ENCODE peak calls at places on chromosomes 2 and 18, in eight cellular contexts. One of them, this sample, is unnamed.

GRCh38 chr2:133768261-133769021 is 200.2 kb upstream of the NCKAP5 start:
- DNase-seq in cardiac muscle cell: no peak
- DNase-seq in activated effector memory CD4-positive, alpha-beta T cell treated with anti-CD3 and anti-CD28 coated beads, Interleukin-2, amount 50 U/mL, for 16 hours: no peak
- DNase-seq in NCI-H2029 treated with DMSO at 0.1 percent for 48 hours: no peak
- DNase-seq in AG09319: no peak
- DNase-seq in suprapubic skin: no peak
- DNase-seq in BJ: no peak
- DNase-seq in H4: no peak
- DNase-seq in this sample: no peak

GRCh38 chr2:17763641-17764333 is 9.8 kb downstream of the GEN1 start:
- DNase-seq in cardiac muscle cell: no peak
- DNase-seq in activated effector memory CD4-positive, alpha-beta T cell treated with anti-CD3 and anti-CD28 coated beads, Interleukin-2, amount 50 U/mL, for 16 hours: no peak
- DNase-seq in NCI-H2029 treated with DMSO at 0.1 percent for 48 hours: no peak
- DNase-seq in AG09319: no peak
- DNase-seq in suprapubic skin: no peak
- DNase-seq in BJ: no peak
- DNase-seq in H4: no peak
- DNase-seq in this sample: no peak

GRCh38 chr18:55251186-55251995 is 292.1 kb upstream of the CCDC68 start:
- DNase-seq in cardiac muscle cell: peak
- DNase-seq in activated effector memory CD4-positive, alpha-beta T cell treated with anti-CD3 and anti-CD28 coated beads, Interleukin-2, amount 50 U/mL, for 16 hours: no peak
- DNase-seq in NCI-H2029 treated with DMSO at 0.1 percent for 48 hours: no peak
- DNase-seq in AG09319: no peak
- DNase-seq in suprapubic skin: no peak
- DNase-seq in BJ: no peak
- DNase-seq in H4: no peak
- DNase-seq in this sample: no peak

GRCh38 chr18:22558945-22559385 is 141.2 kb upstream of the CTAGE1 start:
- DNase-seq in cardiac muscle cell: peak
- DNase-seq in activated effector memory CD4-positive, alpha-beta T cell treated with anti-CD3 and anti-CD28 coated beads, Interleukin-2, amount 50 U/mL, for 16 hours: no peak
- DNase-seq in NCI-H2029 treated with DMSO at 0.1 percent for 48 hours: no peak
- DNase-seq in AG09319: no peak
- DNase-seq in suprapubic skin: no peak
- DNase-seq in BJ: no peak
- DNase-seq in H4: peak
- DNase-seq in this sample: no peak

GRCh38 chr2:223123859-223124610 is 72.0 kb downstream of the KCNE4 start:
- DNase-seq in cardiac muscle cell: peak
- DNase-seq in activated effector memory CD4-positive, alpha-beta T cell treated with anti-CD3 and anti-CD28 coated beads, Interleukin-2, amount 50 U/mL, for 16 hours: no peak
- DNase-seq in NCI-H2029 treated with DMSO at 0.1 percent for 48 hours: no peak
- DNase-seq in AG09319: no peak
- DNase-seq in suprapubic skin: no peak
- DNase-seq in BJ: peak
- DNase-seq in H4: no peak
- DNase-seq in this sample: no peak

GRCh38 chr2:226669249-226669648 is 130.4 kb downstream of the IRS1 start:
- DNase-seq in cardiac muscle cell: peak
- DNase-seq in activated effector memory CD4-positive, alpha-beta T cell treated with anti-CD3 and anti-CD28 coated beads, Interleukin-2, amount 50 U/mL, for 16 hours: no peak
- DNase-seq in NCI-H2029 treated with DMSO at 0.1 percent for 48 hours: no peak
- DNase-seq in AG09319: no peak
- DNase-seq in suprapubic skin: no peak
- DNase-seq in BJ: no peak
- DNase-seq in H4: no peak
- DNase-seq in this sample: no peak

GRCh38 chr18:36579311-36579710 is 249.5 kb downstream of the TPGS2 start:
- DNase-seq in cardiac muscle cell: peak
- DNase-seq in activated effector memory CD4-positive, alpha-beta T cell treated with anti-CD3 and anti-CD28 coated beads, Interleukin-2, amount 50 U/mL, for 16 hours: no peak
- DNase-seq in NCI-H2029 treated with DMSO at 0.1 percent for 48 hours: no peak
- DNase-seq in AG09319: no peak
- DNase-seq in suprapubic skin: no peak
- DNase-seq in BJ: no peak
- DNase-seq in H4: no peak
- DNase-seq in this sample: no peak

GRCh38 chr2:191976436-191976835 is 129.5 kb upstream of the CAVIN2 start:
- DNase-seq in cardiac muscle cell: peak
- DNase-seq in activated effector memory CD4-positive, alpha-beta T cell treated with anti-CD3 and anti-CD28 coated beads, Interleukin-2, amount 50 U/mL, for 16 hours: no peak
- DNase-seq in NCI-H2029 treated with DMSO at 0.1 percent for 48 hours: no peak
- DNase-seq in AG09319: peak
- DNase-seq in suprapubic skin: no peak
- DNase-seq in BJ: peak
- DNase-seq in H4: peak
- DNase-seq in this sample: peak

GRCh38 chr2:218017211-218018053 is 14.6 kb upstream of the TNS1 start:
- DNase-seq in cardiac muscle cell: no peak
- DNase-seq in activated effector memory CD4-positive, alpha-beta T cell treated with anti-CD3 and anti-CD28 coated beads, Interleukin-2, amount 50 U/mL, for 16 hours: no peak
- DNase-seq in NCI-H2029 treated with DMSO at 0.1 percent for 48 hours: no peak
- DNase-seq in AG09319: no peak
- DNase-seq in suprapubic skin: no peak
- DNase-seq in BJ: no peak
- DNase-seq in H4: no peak
- DNase-seq in this sample: no peak